ENCODE peak calls at places on chromosomes 7 and 10, in nine cellular contexts. I is GM12865; J is testis; E is fibroblast of the aortic adventitia; N is BJ; Y is adrenal gland; V is dorsolateral prefrontal cortex; O is endothelial cell; S is CD8-positive, alpha-beta T cell. M is an unnamed sample.

GRCh38 chr7:2710256-2710655 is 22.3 kb downstream of the AMZ1 start:
- DNase-seq in O (no peak), I (peak; percentile 92), E (no peak), S (peak; percentile 44), Y (no peak), N (no peak), V (no peak), J (no peak), M (no peak)

GRCh38 chr10:86642499-86642898 is 11.8 kb upstream of the OPN4 start:
- DNase-seq in Y (no peak), I (no peak), N (no peak), O (no peak), E (peak; percentile 47), J (peak; percentile 13), V (no peak), S (no peak), M (no peak)

GRCh38 chr10:5582736-5583135 is 58.0 kb downstream of the CALML3 start:
- DNase-seq in O (no peak), V (no peak), I (peak; percentile 57), J (no peak), N (no peak), S (no peak), E (no peak), Y (no peak), M (no peak)

GRCh38 chr10:43938810-43939209 is 290.1 kb upstream of the ZNF32 start:
- DNase-seq in E (no peak), O (no peak), J (no peak), V (no peak), Y (no peak), I (no peak), S (no peak), N (no peak), M (no peak)

GRCh38 chr7:23980081-23980480 is 270.1 kb downstream of the STK31 start:
- DNase-seq in J (no peak), V (no peak), S (no peak), E (no peak), Y (no peak), O (no peak), I (no peak), N (no peak), M (no peak)

GRCh38 chr7:84841809-84842208 is 345.0 kb downstream of the SEMA3D start:
- DNase-seq in N (no peak), E (peak; percentile 5), S (no peak), I (no peak), O (no peak), Y (no peak), V (no peak), J (no peak), M (peak; percentile 5)

GRCh38 chr7:106367018-106367420 is 82.2 kb upstream of the NAMPT start:
- DNase-seq in J (no peak), Y (no peak), V (no peak), I (peak; percentile 36), E (peak; percentile 43), S (no peak), N (no peak), O (no peak), M (peak; percentile 62)

GRCh38 chr10:14325325-14325955 is 5.3 kb downstream of the FRMD4A start:
- DNase-seq in V (peak; percentile 14), Y (peak; percentile 40), N (no peak), I (peak; percentile 58), O (peak; percentile 75), J (peak; percentile 80), S (peak; percentile 24), E (peak; percentile 4), M (peak; percentile 38)

GRCh38 chr10:28778524-28778923 is 101.2 kb downstream of the BAMBI start:
- DNase-seq in O (no peak), V (no peak), N (no peak), I (no peak), E (peak; percentile 4), J (no peak), S (no peak), Y (no peak), M (peak; percentile 18)

GRCh38 chr10:100287756-100288155 is 1.3 kb upstream of the BLOC1S2 start:
- DNase-seq in V (no peak), I (no peak), Y (no peak), E (no peak), S (no peak), J (no peak), N (no peak), O (no peak), M (no peak)

GRCh38 chr7:22147113-22147512 is 201.4 kb upstream of the CDCA7L start:
- DNase-seq in Y (peak; percentile 18), V (no peak), I (no peak), J (peak; percentile 38), O (no peak), E (peak; percentile 37), S (no peak), N (no peak), M (no peak)

GRCh38 chr7:65239707-65240352 is 133.8 kb upstream of the ZNF92 start:
- DNase-seq in Y (peak; percentile 67), I (no peak), J (peak; percentile 49), N (no peak), E (no peak), O (peak; percentile 67), V (peak; percentile 23), S (no peak), M (peak; percentile 4)

GRCh38 chr7:55024776-55025175 is 6.0 kb downstream of the EGFR start:
- DNase-seq in Y (no peak), J (no peak), V (no peak), O (no peak), I (no peak), S (no peak), N (no peak), E (peak; percentile 70), M (peak; percentile 36)

GRCh38 chr7:121697731-121698396 is 175.1 kb upstream of the PTPRZ1 start:
- DNase-seq in V (no peak), S (no peak), J (no peak), Y (no peak), E (no peak), N (no peak), O (no peak), I (no peak), M (no peak)

GRCh38 chr7:54544356-54545240 is 2.4 kb downstream of the VSTM2A start:
- DNase-seq in V (no peak), Y (no peak), O (peak; percentile 35), N (no peak), I (no peak), J (no peak), E (no peak), S (no peak), M (no peak)

GRCh38 chr7:151735854-151736402 is 141.0 kb downstream of the PRKAG2 start:
- DNase-seq in S (no peak), E (no peak), V (no peak), J (no peak), O (no peak), I (no peak), N (no peak), Y (no peak), M (no peak)

GRCh38 chr7:25735674-25736242 is 416.2 kb upstream of the NFE2L3 start:
- DNase-seq in N (no peak), J (no peak), O (no peak), I (no peak), V (no peak), S (no peak), E (no peak), Y (peak; percentile 32), M (no peak)

GRCh38 chr7:4683043-4683883 is 1.2 kb downstream of the FOXK1 start:
- DNase-seq in E (no peak), Y (no peak), V (no peak), I (peak; percentile 52), O (no peak), J (no peak), S (peak; percentile 9), N (no peak), M (no peak)

GRCh38 chr7:55129409-55130078 is 110.7 kb downstream of the EGFR start:
- DNase-seq in I (no peak), V (no peak), Y (no peak), S (no peak), N (no peak), J (no peak), E (peak; percentile 76), O (no peak), M (peak; percentile 74)

DNA sequence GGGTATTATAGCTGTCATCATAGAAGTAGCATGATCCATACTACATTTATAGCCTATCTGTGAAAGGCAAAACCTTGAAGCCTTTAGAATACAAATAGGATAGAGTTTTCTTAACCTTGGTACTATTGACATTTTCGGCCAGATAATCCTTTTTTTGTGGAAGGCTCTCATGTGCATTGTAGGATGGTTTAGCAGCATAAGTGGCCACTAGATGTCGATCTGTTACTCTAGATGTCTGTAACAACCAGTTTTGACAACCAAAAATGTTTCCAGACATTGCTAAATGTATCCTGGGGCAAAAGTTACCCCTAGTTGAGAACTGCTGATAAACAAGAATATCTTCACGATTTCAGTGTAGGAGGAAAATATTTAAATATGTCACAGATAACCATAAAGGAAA is 319.4 kb upstream of the GALNT17 start:
- DNase-seq in I (no peak), O (no peak), V (no peak), J (no peak), E (no peak), Y (no peak), N (no peak), S (no peak), M (no peak)
- TF ChIP-seq CTCF in I (peak; percentile 38), O (no peak), V (no peak), J (no peak), E (peak; percentile 32), Y (no peak), N (no peak), S (no peak), M (no peak)

GRCh38 chr7:90311185-90311584 is 9.9 kb downstream of the FAM237B start:
- DNase-seq in N (no peak), V (no peak), O (no peak), E (no peak), S (no peak), I (no peak), J (no peak), Y (no peak), M (no peak)

GRCh38 chr7:90313908-90314307 is 7.2 kb downstream of the FAM237B start:
- DNase-seq in N (no peak), V (no peak), J (no peak), O (no peak), I (no peak), S (no peak), Y (no peak), E (no peak), M (no peak)

GRCh38 chr7:90309872-90310271 is 11.2 kb downstream of the FAM237B start:
- DNase-seq in V (no peak), S (no peak), J (no peak), O (no peak), Y (no peak), N (no peak), E (no peak), I (no peak), M (no peak)

GRCh38 chr7:90312745-90313144 is 8.4 kb downstream of the FAM237B start:
- DNase-seq in Y (no peak), N (no peak), E (peak; percentile 25), S (no peak), V (no peak), J (no peak), I (peak; percentile 18), O (no peak), M (peak; percentile 26)
- TF ChIP-seq CTCF in Y (no peak), N (peak; percentile 26), E (peak; percentile 25), S (peak; percentile 12), V (no peak), J (no peak), I (peak; percentile 15), O (no peak), M (peak; percentile 26)

GRCh38 chr10:7210516-7210915 is 200.3 kb downstream of the SFMBT2 start:
- DNase-seq in J (no peak), E (no peak), N (no peak), O (no peak), S (no peak), I (no peak), Y (no peak), V (no peak), M (no peak)
- TF ChIP-seq CTCF in J (no peak), E (no peak), N (no peak), O (no peak), S (no peak), I (no peak), Y (no peak), V (no peak), M (no peak)

GRCh38 chr10:45080321-45080720 is 79.6 kb downstream of the ZNF22 start:
- DNase-seq in I (no peak), Y (no peak), N (no peak), J (no peak), O (no peak), S (no peak), E (peak; percentile 33), V (no peak), M (peak; percentile 8)
- TF ChIP-seq CTCF in I (no peak), Y (no peak), N (no peak), J (no peak), O (no peak), S (no peak), E (peak; percentile 11), V (no peak), M (no peak)

M was measured in fibroblast of pulmonary artery.